ENCODE peak calls at places on chromosomes 16 and 17, in eight cellular contexts. E, P, K, M, V, N, Q and J are unnamed samples.

GRCh38 chr16:71771571-71771970 is 37.1 kb downstream of the AP1G1 start:
- DNase-seq in E (no peak), P (no peak), K (no peak), M (no peak), V (no peak), N (no peak), Q (no peak), J (no peak)

GRCh38 chr16:70715860-70716357 is 30.1 kb upstream of the MTSS2 start:
- DNase-seq in E (no peak), P (no peak), K (no peak), M (no peak), V (peak), N (no peak), Q (peak), J (no peak)

GRCh38 chr17:65559483-65559801 is 2.0 kb downstream of the AXIN2 start:
- DNase-seq in E (no peak), P (no peak), K (no peak), M (no peak), V (no peak), N (no peak), Q (no peak), J (no peak)

GRCh38 chr17:9817086-9817485 is 4.8 kb downstream of the GSG1L2 start:
- DNase-seq in E (peak), P (no peak), K (no peak), M (peak), V (peak), N (no peak), Q (peak), J (no peak)

GRCh38 chr17:21545051-21545450 is 147.3 kb upstream of the KCNJ18 start:
- DNase-seq in E (no peak), P (no peak), K (no peak), M (no peak), V (no peak), N (no peak), Q (no peak), J (no peak)

GRCh38 chr16:81376880-81377279 is 62.1 kb downstream of the GAN start:
- DNase-seq in E (no peak), P (no peak), K (no peak), M (no peak), V (peak), N (no peak), Q (no peak), J (no peak)

GRCh38 chr17:8935194-8935593 is 30.3 kb downstream of the PIK3R5 start:
- DNase-seq in E (no peak), P (no peak), K (no peak), M (peak), V (no peak), N (no peak), Q (no peak), J (peak)

GRCh38 chr17:76557368-76558209 is 17.7 kb downstream of the PRCD start:
- DNase-seq in E (peak), P (peak), K (peak), M (peak), V (peak), N (peak), Q (peak), J (peak)

GRCh38 chr17:66982011-66982508 is 17.6 kb downstream of the CACNG4 start:
- DNase-seq in E (no peak), P (no peak), K (no peak), M (no peak), V (no peak), N (no peak), Q (peak), J (no peak)

GRCh38 chr16:82643936-82644630 is 17.3 kb downstream of the CDH13 start:
- DNase-seq in E (no peak), P (no peak), K (no peak), M (peak), V (no peak), N (no peak), Q (no peak), J (no peak)

GRCh38 chr16:89141884-89142267 is 29.7 kb upstream of the CDH15 start:
- DNase-seq in E (no peak), P (no peak), K (no peak), M (no peak), V (no peak), N (no peak), Q (no peak), J (no peak)

GRCh38 chr17:64196626-64197025 is 66.4 kb downstream of the TEX2 start:
- DNase-seq in E (no peak), P (no peak), K (no peak), M (no peak), V (peak), N (no peak), Q (no peak), J (no peak)

GRCh38 chr17:78693346-78694083 is 88.6 kb downstream of the CYTH1 start:
- DNase-seq in E (no peak), P (no peak), K (no peak), M (no peak), V (no peak), N (no peak), Q (no peak), J (no peak)

GRCh38 chr17:80265205-80266068 is 4.8 kb downstream of the RNF213 start:
- DNase-seq in E (no peak), P (peak), K (no peak), M (no peak), V (no peak), N (no peak), Q (no peak), J (peak)

GRCh38 chr16:35751191-35751941 is 2292.0 kb downstream of the TP53TG3F start:
- DNase-seq in E (no peak), P (no peak), K (no peak), M (no peak), V (no peak), N (no peak), Q (no peak), J (no peak)

GRCh38 chr16:53913082-53913870 is 209.3 kb downstream of the FTO start:
- DNase-seq in E (no peak), P (no peak), K (no peak), M (no peak), V (peak), N (no peak), Q (no peak), J (no peak)

GRCh38 chr17:28792877-28793666 is 49.3 kb downstream of the TRAF4 start:
- DNase-seq in E (peak), P (no peak), K (no peak), M (peak), V (peak), N (no peak), Q (peak), J (no peak)

GRCh38 chr17:63512896-63513644 is 10.1 kb upstream of the KCNH6 start:
- DNase-seq in E (no peak), P (no peak), K (no peak), M (no peak), V (no peak), N (no peak), Q (no peak), J (no peak)

GRCh38 chr16:28087675-28088285 is 24.3 kb upstream of the GSG1L start:
- DNase-seq in E (no peak), P (no peak), K (no peak), M (peak), V (no peak), N (no peak), Q (peak), J (no peak)

GRCh38 chr17:40978752-40979151 is 5.4 kb downstream of the KRT40 start:
- DNase-seq in E (no peak), P (no peak), K (no peak), M (no peak), V (no peak), N (no peak), Q (no peak), J (no peak)

GRCh38 chr17:39973496-39973895 is 7.1 kb upstream of the PSMD3 start:
- DNase-seq in E (no peak), P (no peak), K (no peak), M (no peak), V (peak), N (no peak), Q (no peak), J (no peak)

GRCh38 chr17:82924812-82925211 is 85.0 kb upstream of the ZNF750 start:
- DNase-seq in E (no peak), P (no peak), K (no peak), M (no peak), V (no peak), N (no peak), Q (no peak), J (no peak)

GRCh38 chr16:80006175-80006895 is 405.8 kb upstream of the MAF start:
- DNase-seq in E (no peak), P (no peak), K (no peak), M (no peak), V (peak), N (no peak), Q (no peak), J (no peak)

GRCh38 chr17:82051776-82052637 is at the start of the genes GPS1 and RFNG:
- DNase-seq in E (peak), P (peak), K (no peak), M (peak), V (peak), N (peak), Q (peak), J (peak)

GRCh38 chr17:29867643-29868181 is 62.3 kb downstream of the SSH2 start:
- DNase-seq in E (no peak), P (no peak), K (no peak), M (peak), V (no peak), N (no peak), Q (peak), J (peak)

GRCh38 chr16:26830716-26831115 is 236.0 kb upstream of the C16orf82 start:
- DNase-seq in E (no peak), P (no peak), K (no peak), M (no peak), V (no peak), N (no peak), Q (no peak), J (no peak)

GRCh38 chr17:81470944-81471803 is 41.4 kb downstream of the ACTG1 start:
- DNase-seq in E (no peak), P (no peak), K (no peak), M (no peak), V (no peak), N (no peak), Q (no peak), J (no peak)